ENCODE peak calls at places on chromosome 6, in four cellular contexts. B is RKO, J is upper lobe of right lung, Q is HS-27A. T is an unnamed sample.

GRCh38 chr6:157464653-157465535 is 83.9 kb downstream of the ZDHHC14 start:
- DNase-seq in B (no peak), J (no peak), Q (no peak), T (peak)

GRCh38 chr6:169296622-169297021 is 43.0 kb upstream of the THBS2 start:
- DNase-seq in B (no peak), J (no peak), Q (no peak), T (no peak)

GRCh38 chr6:135738646-135739045 is 112.9 kb upstream of the PDE7B start:
- DNase-seq in B (no peak), J (no peak), Q (no peak), T (no peak)

GRCh38 chr6:15352884-15353283 is 107.0 kb downstream of the JARID2 start:
- DNase-seq in B (no peak), J (no peak), Q (no peak), T (no peak)

GRCh38 chr6:56746767-56747504 is 104.2 kb upstream of the DST start:
- DNase-seq in B (no peak), J (no peak), Q (no peak), T (no peak)

GRCh38 chr6:63637865-63638445 is 2.4 kb downstream of the PHF3 start:
- DNase-seq in B (peak), J (no peak), Q (no peak), T (no peak)

GRCh38 chr6:149636116-149636515 is 12.4 kb downstream of the KATNA1 start:
- DNase-seq in B (peak), J (no peak), Q (peak), T (no peak)

GRCh38 chr6:2482773-2483172 is 237.4 kb upstream of the GMDS start:
- DNase-seq in B (no peak), J (no peak), Q (no peak), T (no peak)

GRCh38 chr6:19549109-19549508 is 288.1 kb upstream of the ID4 start:
- DNase-seq in B (no peak), J (no peak), Q (no peak), T (no peak)

GRCh38 chr6:53924821-53925422 is 130.1 kb downstream of the LRRC1 start:
- DNase-seq in B (no peak), J (no peak), Q (no peak), T (no peak)

GRCh38 chr6:110435052-110435602 is 19.8 kb upstream of the DDO start:
- DNase-seq in B (no peak), J (no peak), Q (no peak), T (no peak)

GRCh38 chr6:124022641-124023040 is 219.0 kb downstream of the NKAIN2 start:
- DNase-seq in B (no peak), J (no peak), Q (no peak), T (no peak)

GRCh38 chr6:130269969-130270635 is 47.4 kb upstream of the SAMD3 start:
- DNase-seq in B (no peak), J (no peak), Q (no peak), T (no peak)

GRCh38 chr6:27757307-27757706 is 154.9 kb downstream of the OR2B2 start:
- DNase-seq in B (peak), J (peak), Q (no peak), T (peak)

GRCh38 chr6:46730918-46731461 is 4.2 kb downstream of the PLA2G7 start:
- DNase-seq in B (no peak), J (no peak), Q (no peak), T (no peak)

GRCh38 chr6:169725270-169726048 is 1.2 kb upstream of the PHF10 start:
- DNase-seq in B (peak), J (peak), Q (no peak), T (peak)

GRCh38 chr6:169701218-169701952 is 444 bp downstream of the WDR27 start:
- DNase-seq in B (no peak), J (no peak), Q (no peak), T (no peak)

GRCh38 chr6:53174996-53175395 is 26.4 kb upstream of the GCM1 start:
- DNase-seq in B (no peak), J (no peak), Q (no peak), T (no peak)

GRCh38 chr6:18412644-18413043 is 25.5 kb downstream of the RNF144B start:
- DNase-seq in B (no peak), J (no peak), Q (peak), T (no peak)

GRCh38 chr6:156423075-156423474 is 354.1 kb upstream of the ARID1B start:
- DNase-seq in B (no peak), J (no peak), Q (no peak), T (no peak)

GRCh38 chr6:56753801-56754200 is 111.1 kb upstream of the DST start:
- DNase-seq in B (no peak), J (no peak), Q (no peak), T (no peak)

GRCh38 chr6:13044390-13044789 is 283.9 kb downstream of the TBC1D7 start:
- DNase-seq in B (peak), J (no peak), Q (peak), T (peak)

GRCh38 chr6:12637960-12638641 is 78.5 kb upstream of the PHACTR1 start:
- DNase-seq in B (peak), J (peak), Q (peak), T (peak)

GRCh38 chr6:56156643-56157042 is 90.7 kb downstream of the COL21A1 start:
- DNase-seq in B (no peak), J (no peak), Q (no peak), T (no peak)

GRCh38 chr6:144586986-144587385 is 301.9 kb downstream of the UTRN start:
- DNase-seq in B (no peak), J (no peak), Q (no peak), T (no peak)